ENCODE peak calls at places on chromosome 22, in ten cellular contexts. J, C, K, O, G, N, W, X, E and A are unnamed samples. For H3K36me3, the result is how much of the 10 kb centered on the place peaks cover.

GRCh38 chr22:49347376-49347775 is 480.3 kb downstream of the BRD1 start:
- DNase-seq in J (no peak), C (no peak), K (no peak), O (no peak), G (peak), N (peak), W (no peak), X (no peak), E (peak), A (no peak)

GRCh38 chr22:36846949-36847348 is 13.9 kb upstream of the NCF4 start:
- DNase-seq in J (no peak), C (no peak), K (no peak), O (no peak), G (peak), N (no peak), W (no peak), X (no peak), E (no peak), A (no peak)

GRCh38 chr22:37329239-37330140 is 47.2 kb downstream of the CYTH4 start:
- DNase-seq in J (no peak), C (no peak), K (no peak), O (no peak), G (no peak), N (no peak), W (no peak), X (no peak), E (no peak), A (no peak)

GRCh38 chr22:47040486-47041145 is 278.2 kb downstream of the TBC1D22A start:
- DNase-seq in J (no peak), C (no peak), K (no peak), O (no peak), G (peak), N (peak), W (no peak), X (no peak), E (peak), A (no peak)

GRCh38 chr22:39431821-39432251 is 25.0 kb upstream of the MGAT3 start:
- DNase-seq in J (no peak), C (no peak), K (no peak), O (no peak), G (no peak), N (no peak), W (no peak), X (peak), E (peak), A (no peak)

GRCh38 chr22:48824673-48825651 is 1002.7 kb downstream of the BRD1 start:
- DNase-seq in J (no peak), C (no peak), K (no peak), O (no peak), G (peak), N (peak), W (no peak), X (no peak), E (no peak), A (no peak)

GRCh38 chr22:38348751-38349496 is 31.7 kb upstream of the CSNK1E start:
- DNase-seq in J (peak), C (no peak), K (no peak), O (no peak), G (peak), N (peak), W (no peak), X (peak), E (no peak), A (no peak)

GRCh38 chr22:20298803-20299735 is 20.8 kb downstream of the DGCR6L start:
- DNase-seq in J (peak), C (peak), K (peak), O (peak), G (peak), N (peak), W (peak), X (peak), E (peak), A (peak)

GRCh38 chr22:50199836-50200332 is 927 bp upstream of the SELENOO start:
- DNase-seq in J (no peak), C (no peak), K (no peak), O (no peak), G (no peak), N (no peak), W (no peak), X (peak), E (no peak), A (no peak)

GRCh38 chr22:45742866-45743450 is 71.3 kb downstream of the ATXN10 start:
- DNase-seq in J (no peak), C (no peak), K (no peak), O (peak), G (peak), N (no peak), W (peak), X (peak), E (peak), A (no peak)

DNA sequence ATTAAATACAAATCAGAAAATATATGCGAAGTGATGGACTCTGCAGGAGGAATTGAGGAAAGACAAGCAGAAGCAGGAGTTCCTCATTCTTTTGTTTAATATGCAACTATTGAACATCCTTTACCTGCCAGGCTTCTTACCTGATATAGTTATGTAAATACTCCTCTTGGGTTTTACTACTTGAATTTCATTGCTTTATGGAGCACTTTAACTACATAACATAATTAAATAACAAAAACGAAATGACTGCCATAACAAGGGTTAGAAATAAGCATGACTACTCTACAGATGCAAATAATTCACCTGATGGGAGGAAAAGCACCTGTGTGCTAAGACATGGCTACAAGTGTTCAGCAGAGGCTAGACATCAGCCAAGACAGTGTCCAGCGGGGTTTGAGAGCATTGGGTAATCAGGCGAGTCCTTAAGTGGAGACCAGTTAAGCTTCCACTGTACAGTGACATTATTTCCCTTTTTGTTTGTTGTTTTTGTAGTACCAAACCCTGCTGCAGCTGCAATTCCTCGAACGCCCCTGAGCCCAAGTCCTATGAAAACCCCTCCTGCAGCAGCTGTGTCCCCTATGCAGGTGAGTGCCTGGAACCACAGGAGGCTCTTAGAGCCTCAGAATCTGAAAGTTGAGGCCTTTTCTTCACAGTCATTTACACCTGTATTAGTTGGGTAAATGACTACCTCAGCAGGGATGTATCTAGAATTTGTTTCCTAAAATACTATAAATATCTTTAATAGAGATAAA is 67.4 kb downstream of the SPECC1L start:
- DNase-seq in J (no peak), C (no peak), K (no peak), O (no peak), G (no peak), N (no peak), W (no peak), X (no peak), E (no peak), A (no peak)
- H3K36me3 ChIP-seq in J (under half), C (under half), K (under half), O (under half), G (half or more), N (under half), W (under half), X (under half), E (half or more), A (under half)

GRCh38 chr22:43377486-43377995 is 34.3 kb upstream of the MPPED1 start:
- DNase-seq in J (no peak), C (no peak), K (no peak), O (no peak), G (no peak), N (no peak), W (peak), X (no peak), E (no peak), A (no peak)
- H3K27ac ChIP-seq in J (no peak), C (no peak), K (no peak), O (no peak), G (no peak), N (peak), W (peak), X (no peak), E (no peak), A (no peak)

GRCh38 chr22:29798318-29798717 is 31.1 kb downstream of the UQCR10 start:
- DNase-seq in J (no peak), C (no peak), K (no peak), O (no peak), G (no peak), N (no peak), W (no peak), X (no peak), E (peak), A (no peak)

GRCh38 chr22:29798801-29799200 is 31.6 kb downstream of the UQCR10 start:
- DNase-seq in J (no peak), C (no peak), K (no peak), O (no peak), G (no peak), N (no peak), W (no peak), X (peak), E (peak), A (no peak)

GRCh38 chr22:29797351-29797750 is 30.2 kb downstream of the UQCR10 start:
- DNase-seq in J (no peak), C (no peak), K (no peak), O (no peak), G (no peak), N (no peak), W (no peak), X (no peak), E (no peak), A (no peak)

GRCh38 chr22:29801153-29801552 is 34.0 kb downstream of the UQCR10 start:
- DNase-seq in J (no peak), C (no peak), K (no peak), O (peak), G (no peak), N (no peak), W (no peak), X (no peak), E (no peak), A (no peak)

DNA sequence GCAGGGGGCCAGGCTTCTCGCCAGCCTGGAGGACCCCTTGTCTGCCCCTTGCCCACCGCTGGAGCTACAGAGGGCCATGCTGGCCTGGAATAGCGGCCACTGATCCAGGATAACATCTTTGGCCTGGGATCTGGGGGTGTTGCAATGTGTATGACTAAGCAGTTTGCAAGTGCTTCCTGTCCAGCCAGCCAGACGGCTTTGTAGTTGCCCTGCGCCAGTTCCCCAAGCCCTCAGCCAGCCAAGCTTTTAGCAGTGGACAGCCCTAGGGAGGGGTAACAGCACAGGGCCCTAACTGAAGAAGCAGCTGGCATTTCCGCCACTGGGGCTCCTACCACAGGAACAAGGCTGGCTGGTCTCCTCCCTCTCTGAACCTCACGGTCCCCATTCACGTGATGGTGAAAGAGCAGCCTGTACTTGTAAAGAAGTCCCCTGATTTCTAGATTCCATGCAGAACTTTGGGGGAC is 32.1 kb downstream of the UQCR10 start:
- DNase-seq in J (peak), C (peak), K (peak), O (peak), G (peak), N (peak), W (peak), X (peak), E (peak), A (no peak)
- TF ChIP-seq CTCF in J (no peak), C (peak), K (no peak), O (no peak), G (no peak), N (no peak), W (peak), X (no peak), E (no peak), A (no peak)

GRCh38 chr22:30948930-30949342 is 19.6 kb downstream of the MORC2 start:
- DNase-seq in J (no peak), C (no peak), K (no peak), O (no peak), G (no peak), N (no peak), W (no peak), X (no peak), E (no peak), A (no peak)

GRCh38 chr22:30947821-30948454 is 20.6 kb downstream of the MORC2 start:
- DNase-seq in J (no peak), C (no peak), K (no peak), O (no peak), G (no peak), N (no peak), W (no peak), X (no peak), E (no peak), A (no peak)

GRCh38 chr22:30945653-30946052 is 22.9 kb downstream of the MORC2 start:
- DNase-seq in J (no peak), C (no peak), K (no peak), O (no peak), G (no peak), N (no peak), W (no peak), X (no peak), E (no peak), A (no peak)

GRCh38 chr22:30946354-30946753 is 22.2 kb downstream of the MORC2 start:
- DNase-seq in J (no peak), C (no peak), K (no peak), O (no peak), G (no peak), N (no peak), W (no peak), X (no peak), E (no peak), A (no peak)

GRCh38 chr22:30947163-30947820 is 21.3 kb downstream of the MORC2 start:
- DNase-seq in J (peak), C (no peak), K (no peak), O (no peak), G (no peak), N (no peak), W (no peak), X (no peak), E (no peak), A (no peak)
- H3K36me3 ChIP-seq in J (half or more), C (under half), K (under half), O (half or more), G (half or more), N (half or more), W (under half), X (under half), E (half or more), A (under half)

GRCh38 chr22:25049770-25050169 is 97.3 kb downstream of the KIAA1671 start:
- DNase-seq in J (no peak), C (no peak), K (no peak), O (no peak), G (no peak), N (no peak), W (no peak), X (no peak), E (no peak), A (no peak)
- H3K27ac ChIP-seq in J (no peak), C (no peak), K (no peak), O (no peak), G (no peak), N (no peak), W (no peak), X (peak), E (no peak), A (no peak)

GRCh38 chr22:32103648-32104326 is 55.3 kb downstream of the C22orf42 start:
- DNase-seq in J (no peak), C (no peak), K (no peak), O (no peak), G (no peak), N (no peak), W (no peak), X (no peak), E (no peak), A (no peak)
- TF ChIP-seq CTCF in J (peak), C (peak), K (no peak), O (peak), G (peak), N (no peak), W (peak), X (no peak), E (peak), A (peak)

DNA sequence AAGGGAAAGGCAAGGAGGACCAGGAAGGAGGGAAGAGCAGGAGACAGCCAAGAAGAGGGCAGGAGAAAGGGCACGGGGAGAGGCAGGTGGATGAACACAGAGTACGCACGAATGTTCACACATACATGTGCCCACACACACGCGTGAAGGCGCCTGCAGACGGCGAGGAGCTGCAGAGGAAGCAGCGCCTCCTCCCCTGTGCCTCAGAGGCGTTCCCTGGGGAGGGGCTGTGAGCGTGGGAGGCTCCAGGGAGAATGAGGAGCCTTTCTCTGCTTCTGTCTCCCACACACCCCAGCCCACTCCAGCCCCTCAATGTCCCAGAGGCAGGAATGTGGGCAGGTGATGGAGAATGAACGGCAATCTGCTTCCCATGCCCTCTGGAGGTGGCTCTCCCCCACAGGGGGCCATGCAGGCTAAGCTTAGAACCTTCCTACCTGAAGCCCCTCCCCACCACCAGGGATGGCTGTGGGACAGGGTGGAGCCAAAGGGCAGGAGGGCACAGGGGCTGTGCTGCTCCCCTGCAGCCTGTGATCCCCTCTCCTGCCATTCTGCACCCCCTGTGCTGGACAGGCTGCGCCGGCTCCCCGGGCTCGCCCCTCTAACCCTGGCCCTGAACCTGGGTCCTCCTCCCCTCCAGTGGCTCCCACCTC is 25.3 kb downstream of the PPM1F start:
- DNase-seq in J (no peak), C (no peak), K (no peak), O (no peak), G (no peak), N (no peak), W (no peak), X (no peak), E (no peak), A (no peak)
- H3K36me3 ChIP-seq in J (under half), C (under half), K (under half), O (half or more), G (half or more), N (under half), W (under half), X (under half), E (half or more), A (under half)

GRCh38 chr22:40498454-40499186 is 128.2 kb downstream of the SGSM3 start:
- DNase-seq in J (no peak), C (no peak), K (no peak), O (no peak), G (no peak), N (no peak), W (no peak), X (no peak), E (no peak), A (no peak)

GRCh38 chr22:40504285-40505249 is 132.0 kb downstream of the MRTFA start:
- DNase-seq in J (no peak), C (no peak), K (no peak), O (no peak), G (no peak), N (no peak), W (no peak), X (no peak), E (no peak), A (no peak)

GRCh38 chr22:40502919-40503318 is 132.5 kb downstream of the SGSM3 start:
- DNase-seq in J (no peak), C (no peak), K (no peak), O (no peak), G (no peak), N (no peak), W (no peak), X (no peak), E (no peak), A (no peak)

GRCh38 chr22:40499187-40499753 is 128.9 kb downstream of the SGSM3 start:
- DNase-seq in J (peak), C (no peak), K (no peak), O (no peak), G (no peak), N (no peak), W (peak), X (peak), E (no peak), A (no peak)
- H3K27ac ChIP-seq in J (peak), C (no peak), K (no peak), O (peak), G (peak), N (peak), W (peak), X (peak), E (peak), A (no peak)